ENCODE peak calls at places on chromosomes 11 and 22, in eight cellular contexts. X is lung; R is T-helper 1 cell; A is WTC11; G is activated CD8-positive, alpha-beta memory T cell treated with anti-CD3 and anti-CD28 coated beads for 48 hours; I is fibroblast of pulmonary artery; W is type B pancreatic cell; U is left cardiac atrium. C is an unnamed sample.

GRCh38 chr22:38442967-38443674 is 11.9 kb downstream of the KCNJ4 start:
- DNase-seq in X (no peak), R (no peak), A (no peak), G (no peak), I (no peak), W (no peak), U (no peak), C (no peak)

GRCh38 chr11:71080239-71081097 is 171.9 kb downstream of the SHANK2 start:
- DNase-seq in X (peak), R (no peak), A (peak), G (peak), I (peak), W (no peak), U (peak), C (peak)

GRCh38 chr22:24516301-24516737 is 21.2 kb downstream of the UPB1 start:
- DNase-seq in X (no peak), R (no peak), A (no peak), G (no peak), I (peak), W (no peak), U (no peak), C (no peak)

GRCh38 chr11:77559686-77560425 is 29.9 kb upstream of the AQP11 start:
- DNase-seq in X (no peak), R (no peak), A (no peak), G (no peak), I (peak), W (no peak), U (no peak), C (no peak)

GRCh38 chr22:24025475-24025874 is 14.4 kb downstream of the CABIN1 start:
- DNase-seq in X (no peak), R (no peak), A (no peak), G (no peak), I (no peak), W (peak), U (no peak), C (no peak)

GRCh38 chr11:115525600-115526006 is 21.4 kb upstream of the CADM1 start:
- DNase-seq in X (no peak), R (no peak), A (no peak), G (no peak), I (no peak), W (no peak), U (no peak), C (no peak)

GRCh38 chr11:111093061-111093460 is 152.5 kb upstream of the POU2AF2 start:
- DNase-seq in X (no peak), R (no peak), A (no peak), G (no peak), I (no peak), W (no peak), U (no peak), C (no peak)

GRCh38 chr11:63567044-63567840 is 4.1 kb upstream of the PLAAT2 start:
- DNase-seq in X (no peak), R (peak), A (no peak), G (no peak), I (peak), W (no peak), U (no peak), C (peak)

GRCh38 chr22:20204281-20204680 is 53.4 kb upstream of the CCDC188 start:
- DNase-seq in X (no peak), R (no peak), A (no peak), G (no peak), I (no peak), W (no peak), U (no peak), C (no peak)

GRCh38 chr22:28329582-28330073 is 350.0 kb downstream of the TTC28 start:
- DNase-seq in X (no peak), R (no peak), A (no peak), G (no peak), I (peak), W (no peak), U (no peak), C (no peak)

GRCh38 chr11:33377100-33377851 is 120.1 kb downstream of the HIPK3 start:
- DNase-seq in X (no peak), R (no peak), A (no peak), G (no peak), I (peak), W (no peak), U (no peak), C (no peak)

GRCh38 chr11:110032957-110033570 is 60.1 kb upstream of the ZC3H12C start:
- DNase-seq in X (no peak), R (no peak), A (no peak), G (no peak), I (no peak), W (no peak), U (no peak), C (no peak)

GRCh38 chr11:47724041-47724729 is 9.0 kb upstream of the AGBL2 start:
- DNase-seq in X (peak), R (no peak), A (no peak), G (no peak), I (peak), W (no peak), U (peak), C (no peak)

GRCh38 chr11:2267306-2267861 is 3.0 kb downstream of the ASCL2 start:
- DNase-seq in X (peak), R (no peak), A (no peak), G (no peak), I (no peak), W (peak), U (no peak), C (no peak)

GRCh38 chr22:44363214-44363979 is 50.6 kb upstream of the SHISAL1 start:
- DNase-seq in X (peak), R (no peak), A (no peak), G (no peak), I (peak), W (no peak), U (peak), C (no peak)

GRCh38 chr11:2585566-2586090 is 114.2 kb downstream of the KCNQ1OT1 start:
- DNase-seq in X (no peak), R (no peak), A (no peak), G (no peak), I (no peak), W (peak), U (no peak), C (no peak)

GRCh38 chr11:12704049-12704448 is 29.8 kb downstream of the TEAD1 start:
- DNase-seq in X (no peak), R (no peak), A (no peak), G (no peak), I (peak), W (no peak), U (no peak), C (no peak)

GRCh38 chr11:10294289-10294953 is 402 bp upstream of the SBF2 start:
- DNase-seq in X (no peak), R (no peak), A (peak), G (no peak), I (peak), W (no peak), U (peak), C (no peak)

GRCh38 chr11:48011125-48012050 is 31.0 kb downstream of the PTPRJ start:
- DNase-seq in X (no peak), R (no peak), A (no peak), G (no peak), I (no peak), W (no peak), U (no peak), C (no peak)

C was measured in effector memory CD8-positive, alpha-beta T cell.